ENCODE peak calls at places on chromosomes 6 and 20, in nine cellular contexts. One of them, this sample, is unnamed.

GRCh38 chr20:19885576-19885956 is 127.5 kb downstream of the RIN2 start:
- DNase-seq in mammary epithelial cell: no peak
- DNase-seq in A673: no peak
- DNase-seq in GM12878: no peak
- DNase-seq in Panc1: no peak
- DNase-seq in B cell: no peak
- DNase-seq in fibroblast of pulmonary artery: no peak
- DNase-seq in hepatocyte: no peak
- DNase-seq in bronchial epithelial cell: peak
- DNase-seq in this sample: no peak

GRCh38 chr6:44128020-44128917 is 915 bp downstream of the TMEM63B start:
- DNase-seq in hepatocyte: peak
- DNase-seq in Panc1: no peak
- DNase-seq in B cell: peak
- DNase-seq in GM12878: no peak
- DNase-seq in bronchial epithelial cell: peak
- DNase-seq in A673: no peak
- DNase-seq in mammary epithelial cell: peak
- DNase-seq in fibroblast of pulmonary artery: peak
- DNase-seq in this sample: peak

GRCh38 chr6:149032599-149033405 is 284.7 kb upstream of the TAB2 start:
- DNase-seq in Panc1: no peak
- DNase-seq in mammary epithelial cell: peak
- DNase-seq in GM12878: peak
- DNase-seq in fibroblast of pulmonary artery: peak
- DNase-seq in hepatocyte: no peak
- DNase-seq in B cell: no peak
- DNase-seq in bronchial epithelial cell: peak
- DNase-seq in A673: peak
- DNase-seq in this sample: peak

GRCh38 chr6:115766745-115767462 is 293.8 kb downstream of the FRK start:
- DNase-seq in fibroblast of pulmonary artery: no peak
- DNase-seq in B cell: no peak
- DNase-seq in mammary epithelial cell: no peak
- DNase-seq in hepatocyte: peak
- DNase-seq in GM12878: no peak
- DNase-seq in bronchial epithelial cell: no peak
- DNase-seq in A673: no peak
- DNase-seq in Panc1: no peak
- DNase-seq in this sample: no peak

GRCh38 chr6:28252507-28252975 is 472 bp upstream of the ZKSCAN4 start:
- DNase-seq in bronchial epithelial cell: no peak
- DNase-seq in Panc1: no peak
- DNase-seq in fibroblast of pulmonary artery: no peak
- DNase-seq in A673: no peak
- DNase-seq in B cell: no peak
- DNase-seq in hepatocyte: no peak
- DNase-seq in mammary epithelial cell: no peak
- DNase-seq in GM12878: no peak
- DNase-seq in this sample: peak

GRCh38 chr6:21598662-21599061 is 5.1 kb downstream of the SOX4 start:
- DNase-seq in Panc1: no peak
- DNase-seq in A673: no peak
- DNase-seq in fibroblast of pulmonary artery: peak
- DNase-seq in GM12878: no peak
- DNase-seq in bronchial epithelial cell: no peak
- DNase-seq in mammary epithelial cell: peak
- DNase-seq in hepatocyte: no peak
- DNase-seq in B cell: no peak
- DNase-seq in this sample: no peak

GRCh38 chr6:7919871-7920270 is 9.3 kb upstream of the TXNDC5 start:
- DNase-seq in hepatocyte: peak
- DNase-seq in Panc1: no peak
- DNase-seq in GM12878: no peak
- DNase-seq in B cell: no peak
- DNase-seq in fibroblast of pulmonary artery: peak
- DNase-seq in bronchial epithelial cell: peak
- DNase-seq in mammary epithelial cell: peak
- DNase-seq in A673: peak
- DNase-seq in this sample: no peak

GRCh38 chr20:45952861-45953260 is 18.4 kb downstream of the PCIF1 start:
- DNase-seq in GM12878: no peak
- DNase-seq in hepatocyte: no peak
- DNase-seq in mammary epithelial cell: no peak
- DNase-seq in B cell: no peak
- DNase-seq in bronchial epithelial cell: no peak
- DNase-seq in A673: no peak
- DNase-seq in fibroblast of pulmonary artery: no peak
- DNase-seq in Panc1: no peak
- DNase-seq in this sample: no peak

GRCh38 chr6:26233608-26234420 is 131.2 kb upstream of the BTN3A2 start:
- DNase-seq in Panc1: no peak
- DNase-seq in fibroblast of pulmonary artery: peak
- DNase-seq in mammary epithelial cell: peak
- DNase-seq in GM12878: peak
- DNase-seq in A673: peak
- DNase-seq in bronchial epithelial cell: peak
- DNase-seq in hepatocyte: no peak
- DNase-seq in B cell: peak
- DNase-seq in this sample: peak

GRCh38 chr20:10110151-10110550 is 75.4 kb downstream of the ANKEF1 start:
- DNase-seq in B cell: no peak
- DNase-seq in A673: no peak
- DNase-seq in mammary epithelial cell: peak
- DNase-seq in Panc1: no peak
- DNase-seq in fibroblast of pulmonary artery: no peak
- DNase-seq in bronchial epithelial cell: peak
- DNase-seq in GM12878: no peak
- DNase-seq in hepatocyte: no peak
- DNase-seq in this sample: no peak

GRCh38 chr20:41247523-41248370 is 69.8 kb downstream of the ZHX3 start:
- DNase-seq in fibroblast of pulmonary artery: no peak
- DNase-seq in Panc1: no peak
- DNase-seq in hepatocyte: no peak
- DNase-seq in mammary epithelial cell: no peak
- DNase-seq in bronchial epithelial cell: no peak
- DNase-seq in A673: no peak
- DNase-seq in GM12878: no peak
- DNase-seq in B cell: no peak
- DNase-seq in this sample: no peak

GRCh38 chr6:46895930-46896329 is 25.8 kb downstream of the ADGRF5 start:
- DNase-seq in B cell: no peak
- DNase-seq in A673: no peak
- DNase-seq in mammary epithelial cell: no peak
- DNase-seq in fibroblast of pulmonary artery: no peak
- DNase-seq in bronchial epithelial cell: no peak
- DNase-seq in Panc1: no peak
- DNase-seq in hepatocyte: no peak
- DNase-seq in GM12878: no peak
- DNase-seq in this sample: no peak

GRCh38 chr6:42450314-42451145 is 1.2 kb downstream of the TRERF1 start:
- DNase-seq in A673: no peak
- DNase-seq in bronchial epithelial cell: peak
- DNase-seq in hepatocyte: peak
- DNase-seq in GM12878: no peak
- DNase-seq in Panc1: no peak
- DNase-seq in mammary epithelial cell: no peak
- DNase-seq in fibroblast of pulmonary artery: peak
- DNase-seq in B cell: peak
- DNase-seq in this sample: no peak

GRCh38 chr20:52972965-52973819 is 1.0 kb downstream of the TSHZ2 start:
- DNase-seq in A673: no peak
- DNase-seq in hepatocyte: peak
- DNase-seq in bronchial epithelial cell: no peak
- DNase-seq in mammary epithelial cell: peak
- DNase-seq in Panc1: no peak
- DNase-seq in GM12878: no peak
- DNase-seq in fibroblast of pulmonary artery: no peak
- DNase-seq in B cell: peak
- DNase-seq in this sample: no peak

GRCh38 chr6:97963148-97963680 is 680.2 kb upstream of the MMS22L start:
- DNase-seq in bronchial epithelial cell: peak
- DNase-seq in hepatocyte: no peak
- DNase-seq in B cell: no peak
- DNase-seq in fibroblast of pulmonary artery: peak
- DNase-seq in GM12878: no peak
- DNase-seq in mammary epithelial cell: no peak
- DNase-seq in A673: no peak
- DNase-seq in Panc1: no peak
- DNase-seq in this sample: no peak

GRCh38 chr20:53839423-53840176 is 230.8 kb downstream of the BCAS1 start:
- DNase-seq in hepatocyte: no peak
- DNase-seq in B cell: peak
- DNase-seq in mammary epithelial cell: no peak
- DNase-seq in Panc1: no peak
- DNase-seq in bronchial epithelial cell: no peak
- DNase-seq in fibroblast of pulmonary artery: no peak
- DNase-seq in GM12878: peak
- DNase-seq in A673: no peak
- DNase-seq in this sample: peak

GRCh38 chr20:10653593-10654288 is 20.1 kb downstream of the JAG1 start:
- DNase-seq in B cell: no peak
- DNase-seq in fibroblast of pulmonary artery: peak
- DNase-seq in GM12878: peak
- DNase-seq in mammary epithelial cell: no peak
- DNase-seq in Panc1: no peak
- DNase-seq in hepatocyte: no peak
- DNase-seq in A673: no peak
- DNase-seq in bronchial epithelial cell: no peak
- DNase-seq in this sample: no peak

GRCh38 chr6:129490551-129491245 is 219.3 kb downstream of the ARHGAP18 start:
- DNase-seq in A673: peak
- DNase-seq in B cell: peak
- DNase-seq in bronchial epithelial cell: peak
- DNase-seq in hepatocyte: peak
- DNase-seq in GM12878: peak
- DNase-seq in fibroblast of pulmonary artery: peak
- DNase-seq in Panc1: peak
- DNase-seq in mammary epithelial cell: peak
- DNase-seq in this sample: peak

GRCh38 chr20:18259730-18260129 is 28.6 kb upstream of the ZNF133 start:
- DNase-seq in B cell: no peak
- DNase-seq in Panc1: no peak
- DNase-seq in fibroblast of pulmonary artery: no peak
- DNase-seq in A673: no peak
- DNase-seq in mammary epithelial cell: no peak
- DNase-seq in GM12878: no peak
- DNase-seq in bronchial epithelial cell: peak
- DNase-seq in hepatocyte: no peak
- DNase-seq in this sample: no peak

GRCh38 chr6:8218861-8219260 is 116.5 kb upstream of the EEF1E1 start:
- DNase-seq in hepatocyte: no peak
- DNase-seq in Panc1: no peak
- DNase-seq in A673: no peak
- DNase-seq in fibroblast of pulmonary artery: no peak
- DNase-seq in mammary epithelial cell: no peak
- DNase-seq in bronchial epithelial cell: no peak
- DNase-seq in GM12878: no peak
- DNase-seq in B cell: no peak
- DNase-seq in this sample: no peak

GRCh38 chr6:12008366-12009179 is 3.5 kb upstream of the HIVEP1 start:
- DNase-seq in A673: peak
- DNase-seq in Panc1: no peak
- DNase-seq in bronchial epithelial cell: peak
- DNase-seq in fibroblast of pulmonary artery: peak
- DNase-seq in hepatocyte: peak
- DNase-seq in GM12878: peak
- DNase-seq in B cell: peak
- DNase-seq in mammary epithelial cell: peak
- DNase-seq in this sample: peak

GRCh38 chr20:59002388-59002787 is 4.7 kb downstream of the CTSZ start:
- DNase-seq in bronchial epithelial cell: no peak
- DNase-seq in A673: no peak
- DNase-seq in B cell: no peak
- DNase-seq in mammary epithelial cell: no peak
- DNase-seq in fibroblast of pulmonary artery: no peak
- DNase-seq in GM12878: no peak
- DNase-seq in hepatocyte: no peak
- DNase-seq in Panc1: no peak
- DNase-seq in this sample: no peak

DNA sequence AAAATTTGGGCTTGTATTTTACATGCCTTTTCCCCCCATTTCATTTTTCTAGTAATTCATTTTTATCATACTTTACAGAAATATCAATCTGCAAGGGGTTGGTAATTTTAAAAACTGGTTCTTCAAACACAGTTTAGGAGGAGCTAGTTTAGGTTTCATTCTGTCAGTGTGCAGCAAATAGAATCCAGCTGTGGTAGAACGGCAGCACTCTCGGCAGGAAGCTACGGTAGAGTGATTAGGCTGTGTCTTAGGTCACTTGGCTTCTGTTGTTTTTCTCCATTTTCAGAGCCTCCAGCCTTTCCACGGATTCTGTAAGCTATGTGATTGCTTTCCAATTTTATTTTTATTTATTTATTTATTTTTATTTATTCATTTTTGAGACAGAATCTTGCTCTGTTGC is 32.7 kb downstream of the TLDC2 start:
- DNase-seq in A673: no peak
- DNase-seq in Panc1: no peak
- DNase-seq in hepatocyte: no peak
- DNase-seq in bronchial epithelial cell: no peak
- DNase-seq in B cell: no peak
- DNase-seq in mammary epithelial cell: no peak
- DNase-seq in fibroblast of pulmonary artery: no peak
- DNase-seq in GM12878: peak
- DNase-seq in this sample: no peak
- TF ChIP-seq CTCF in A673: no peak
- TF ChIP-seq CTCF in Panc1: no peak
- TF ChIP-seq CTCF in hepatocyte: no peak
- TF ChIP-seq CTCF in bronchial epithelial cell: no peak
- TF ChIP-seq CTCF in B cell: no peak
- TF ChIP-seq CTCF in mammary epithelial cell: no peak
- TF ChIP-seq CTCF in fibroblast of pulmonary artery: no peak
- TF ChIP-seq CTCF in GM12878: no peak
- TF ChIP-seq CTCF in this sample: no peak

GRCh38 chr20:57061058-57061900 is 205.2 kb downstream of the BMP7 start:
- DNase-seq in B cell: no peak
- DNase-seq in hepatocyte: peak
- DNase-seq in GM12878: no peak
- DNase-seq in Panc1: no peak
- DNase-seq in mammary epithelial cell: peak
- DNase-seq in A673: peak
- DNase-seq in fibroblast of pulmonary artery: peak
- DNase-seq in bronchial epithelial cell: no peak
- DNase-seq in this sample: no peak
- TF ChIP-seq CTCF in B cell: no peak
- TF ChIP-seq CTCF in hepatocyte: peak
- TF ChIP-seq CTCF in GM12878: peak
- TF ChIP-seq CTCF in Panc1: peak
- TF ChIP-seq CTCF in mammary epithelial cell: peak
- TF ChIP-seq CTCF in A673: peak
- TF ChIP-seq CTCF in fibroblast of pulmonary artery: peak
- TF ChIP-seq CTCF in bronchial epithelial cell: no peak
- TF ChIP-seq CTCF in this sample: no peak

GRCh38 chr6:36852481-36853147 is 13.4 kb upstream of the CPNE5 start:
- DNase-seq in Panc1: no peak
- DNase-seq in fibroblast of pulmonary artery: peak
- DNase-seq in hepatocyte: peak
- DNase-seq in GM12878: no peak
- DNase-seq in A673: peak
- DNase-seq in mammary epithelial cell: peak
- DNase-seq in B cell: no peak
- DNase-seq in bronchial epithelial cell: peak
- DNase-seq in this sample: no peak
- TF ChIP-seq CTCF in Panc1: no peak
- TF ChIP-seq CTCF in fibroblast of pulmonary artery: peak
- TF ChIP-seq CTCF in hepatocyte: peak
- TF ChIP-seq CTCF in GM12878: no peak
- TF ChIP-seq CTCF in A673: no peak
- TF ChIP-seq CTCF in mammary epithelial cell: no peak
- TF ChIP-seq CTCF in B cell: no peak
- TF ChIP-seq CTCF in bronchial epithelial cell: peak
- TF ChIP-seq CTCF in this sample: no peak

GRCh38 chr6:90274481-90275030 is 22.1 kb downstream of the BACH2 start:
- DNase-seq in GM12878: no peak
- DNase-seq in bronchial epithelial cell: no peak
- DNase-seq in mammary epithelial cell: no peak
- DNase-seq in A673: no peak
- DNase-seq in Panc1: no peak
- DNase-seq in fibroblast of pulmonary artery: no peak
- DNase-seq in B cell: peak
- DNase-seq in hepatocyte: no peak
- DNase-seq in this sample: no peak
- TF ChIP-seq CTCF in GM12878: no peak
- TF ChIP-seq CTCF in bronchial epithelial cell: no peak
- TF ChIP-seq CTCF in mammary epithelial cell: no peak
- TF ChIP-seq CTCF in A673: peak
- TF ChIP-seq CTCF in Panc1: peak
- TF ChIP-seq CTCF in fibroblast of pulmonary artery: no peak
- TF ChIP-seq CTCF in B cell: peak
- TF ChIP-seq CTCF in hepatocyte: no peak
- TF ChIP-seq CTCF in this sample: no peak

This sample was measured in GM10248.